ENCODE peak calls at places on chromosomes 16 and 17, in four cellular contexts. X is heart right ventricle, D is lower lobe of right lung, M is fibroblast of lung. V is an unnamed sample.

GRCh38 chr16:28064150-28064549 is 636 bp upstream of the GSG1L start:
- DNase-seq in D (peak; percentile 10), M (no peak), X (no peak), V (no peak)

GRCh38 chr17:70622382-70623260 is 453.3 kb downstream of the KCNJ2 start:
- DNase-seq in M (peak; percentile 59), X (peak; percentile 37), D (peak; percentile 51), V (peak; percentile 55)

GRCh38 chr17:45787656-45788055 is 3.5 kb downstream of the CRHR1 start:
- DNase-seq in M (no peak), X (no peak), D (no peak), V (no peak)

GRCh38 chr16:59997706-59998105 is 1263.6 kb upstream of the GOT2 start:
- DNase-seq in X (no peak), M (no peak), D (no peak), V (no peak)

GRCh38 chr17:67500261-67500660 is 123.2 kb downstream of the PITPNC1 start:
- DNase-seq in M (no peak), X (no peak), D (no peak), V (no peak)

GRCh38 chr17:71147906-71148305 is 972.9 kb upstream of the SOX9 start:
- DNase-seq in M (no peak), X (no peak), D (no peak), V (no peak)

GRCh38 chr16:58652741-58653140 is 23.1 kb upstream of the CNOT1 start:
- DNase-seq in D (no peak), M (peak; percentile 25), X (no peak), V (peak; percentile 87)

GRCh38 chr16:14275934-14276333 is 204.8 kb downstream of the MRTFB start:
- DNase-seq in D (no peak), X (no peak), M (no peak), V (no peak)

GRCh38 chr17:44247346-44248219 is 20.4 kb downstream of the SLC4A1 start:
- DNase-seq in M (no peak), X (peak; percentile 74), D (no peak), V (no peak)

GRCh38 chr17:4789701-4789950 is 862 bp downstream of the GLTPD2 start:
- DNase-seq in D (no peak), M (no peak), X (no peak), V (no peak)

GRCh38 chr17:12744298-12744697 is 45.0 kb upstream of the ARHGAP44 start:
- DNase-seq in M (peak; percentile 14), X (peak; percentile 43), D (no peak), V (no peak)

GRCh38 chr17:44518032-44518431 is 14.8 kb upstream of the GPATCH8 start:
- DNase-seq in X (no peak), D (no peak), M (peak; percentile 12), V (no peak)

GRCh38 chr17:50206604-50207293 is 5.3 kb upstream of the COL1A1 start:
- DNase-seq in M (peak; percentile 52), X (peak; percentile 52), D (no peak), V (no peak)

GRCh38 chr16:68700120-68700519 is 37.0 kb upstream of the CDH1 start:
- DNase-seq in M (peak; percentile 12), X (no peak), D (no peak), V (no peak)

GRCh38 chr17:46769531-46770438 is 48.7 kb downstream of the WNT3 start:
- DNase-seq in M (no peak), D (peak; percentile 40), X (no peak), V (no peak)

GRCh38 chr17:14745541-14745940 is 444.7 kb downstream of the HS3ST3B1 start:
- DNase-seq in X (no peak), M (peak; percentile 27), D (no peak), V (no peak)

GRCh38 chr16:804193-805048 is 3.9 kb upstream of the GNG13 start:
- DNase-seq in X (no peak), D (no peak), M (no peak), V (no peak)

GRCh38 chr16:27033281-27033680 is 33.4 kb upstream of the C16orf82 start:
- DNase-seq in X (no peak), M (no peak), D (no peak), V (no peak)

GRCh38 chr16:17345043-17345442 is 125.7 kb downstream of the XYLT1 start:
- DNase-seq in X (no peak), D (no peak), M (peak; percentile 54), V (no peak)

GRCh38 chr17:68431661-68432071 is 25.6 kb downstream of the WIPI1 start:
- DNase-seq in X (no peak), D (no peak), M (peak; percentile 38), V (no peak)

GRCh38 chr16:1316033-1316405 is 6.6 kb downstream of the UBE2I start:
- DNase-seq in D (no peak), M (no peak), X (no peak), V (no peak)

GRCh38 chr16:31489616-31490584 is 7.0 kb downstream of the SLC5A2 start:
- DNase-seq in D (no peak), X (no peak), M (no peak), V (no peak)

GRCh38 chr17:50511058-50511457 is 2.8 kb downstream of the MYCBPAP start:
- DNase-seq in X (no peak), D (no peak), M (peak; percentile 38), V (no peak)

GRCh38 chr16:68948230-68948910 is 105.0 kb downstream of the TANGO6 start:
- DNase-seq in X (no peak), D (no peak), M (peak; percentile 37), V (no peak)

DNA sequence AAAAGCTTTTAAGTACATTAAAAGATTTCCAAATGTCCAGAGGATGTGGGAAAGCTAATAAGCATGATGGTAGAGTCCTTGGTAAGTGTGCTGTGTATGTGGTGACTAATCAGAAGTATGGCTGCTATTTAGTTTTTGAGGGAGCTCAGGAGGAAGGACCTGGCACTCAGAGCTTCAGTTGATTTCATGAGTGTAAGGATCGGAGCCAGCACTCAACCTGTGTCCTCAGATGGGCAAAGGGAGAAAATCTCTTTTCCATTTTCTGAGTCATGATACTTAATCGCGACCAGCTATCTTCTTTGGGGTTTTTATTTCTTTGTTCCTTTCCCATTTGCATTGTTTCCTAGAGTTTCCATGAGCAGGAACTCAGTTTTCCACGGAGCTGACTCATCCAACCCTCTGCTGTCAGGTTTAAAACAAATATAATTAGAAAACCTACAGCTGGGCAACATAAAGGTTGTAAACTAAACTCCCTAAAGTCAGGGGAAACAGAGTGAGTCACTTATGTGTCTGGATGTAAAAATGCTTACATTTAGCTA is 125.4 kb downstream of the MAP2K6 start:
- DNase-seq in D (no peak), M (peak; percentile 91), X (no peak), V (no peak)
- H3K27ac ChIP-seq in D (no peak overlapping the region), M (peak overlapping the region; percentile 6), X (no peak overlapping the region), V (no peak overlapping the region)

GRCh38 chr17:1481736-1482135 is 10.8 kb downstream of the MYO1C start:
- DNase-seq in D (no peak), M (no peak), X (no peak), V (no peak)
- H3K36me3 ChIP-seq in D (peaks cover 72% of the 10 kb centered on the region), M (peaks cover 39% of the 10 kb centered on the region), X (no peaks in the 10 kb centered on the region), V (peaks cover 35% of the 10 kb centered on the region)

GRCh38 chr16:67248401-67249177 is at the start of gene SLC9A5:
- DNase-seq in X (peak; percentile 57), M (no peak), D (peak; percentile 54), V (no peak)

GRCh38 chr16:67249762-67250327 is 1.1 kb downstream of the SLC9A5 start:
- DNase-seq in M (no peak), D (peak; percentile 25), X (no peak), V (no peak)

GRCh38 chr16:67247698-67248400 is 568 bp upstream of the FHOD1 start:
- DNase-seq in D (no peak), M (no peak), X (no peak), V (no peak)

GRCh38 chr16:67246945-67247697 is at the start of gene FHOD1:
- DNase-seq in X (peak; percentile 99), D (peak; percentile 99), M (peak; percentile 93), V (peak; percentile 90)

DNA sequence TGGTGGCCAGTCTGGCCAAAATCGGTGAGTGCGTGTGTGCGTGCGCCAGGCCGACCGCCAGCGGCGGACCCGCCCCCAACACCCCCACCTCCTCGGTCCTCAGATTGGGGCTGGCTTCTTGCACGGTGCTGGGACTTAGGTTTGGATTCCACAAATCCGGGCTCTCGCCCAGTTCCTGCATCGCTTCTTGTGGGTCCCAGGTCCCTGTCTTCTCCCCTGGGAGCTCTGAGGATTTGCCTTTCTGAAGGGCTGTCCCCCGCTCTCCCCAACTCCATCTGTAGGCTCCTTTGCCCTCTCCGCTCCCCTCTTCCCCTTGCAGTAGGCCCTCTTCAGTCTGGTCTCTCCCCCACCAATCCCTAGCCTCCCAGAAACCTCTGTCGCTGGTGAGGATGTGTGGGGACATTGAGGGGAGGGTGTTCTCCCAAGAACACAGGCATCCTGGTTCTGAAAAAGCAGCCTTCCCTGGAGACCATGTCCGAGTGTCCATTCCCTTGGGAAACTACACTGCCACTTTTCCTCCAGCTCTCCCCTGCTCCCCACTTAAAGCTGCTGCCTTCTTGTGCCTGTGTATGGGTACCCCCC is 490 bp downstream of the SLC9A5 start:
- DNase-seq in X (no peak), M (no peak), D (no peak), V (no peak)
- H3K4me1 ChIP-seq in X (peaks cover 43% of the 10 kb centered on the region), M (peaks cover 27% of the 10 kb centered on the region), D (peaks cover 40% of the 10 kb centered on the region), V (peaks cover 15% of the 10 kb centered on the region)

DNA sequence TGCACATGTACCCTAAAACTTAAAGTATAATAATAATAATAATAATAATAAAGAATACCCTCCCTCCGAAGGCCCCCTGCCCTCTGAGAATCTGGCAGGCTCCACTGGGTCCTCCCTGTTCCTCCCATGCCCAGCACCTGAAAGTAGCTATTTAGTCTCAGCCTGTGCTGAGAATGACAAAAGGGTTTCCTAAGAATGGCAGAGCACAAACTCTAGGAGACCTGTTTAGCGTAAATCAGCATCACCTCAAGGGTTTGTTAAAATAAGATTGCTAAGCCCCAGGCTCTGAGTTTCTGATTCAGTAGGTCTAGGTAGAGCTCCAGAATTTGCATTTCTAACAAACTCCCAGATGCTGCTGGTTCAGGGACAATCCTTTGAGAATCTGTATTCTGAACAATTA is 606.8 kb upstream of the CDH11 start:
- DNase-seq in D (no peak), X (no peak), M (no peak), V (no peak)
- H3K27ac ChIP-seq in D (no peak overlapping the region), X (no peak overlapping the region), M (no peak overlapping the region), V (no peak overlapping the region)

GRCh38 chr17:81631482-81631881 is 5.4 kb downstream of the NPLOC4 start:
- DNase-seq in M (no peak), X (no peak), D (no peak), V (no peak)
- H3K36me3 ChIP-seq in M (peaks cover 3% of the 10 kb centered on the region), X (no peaks in the 10 kb centered on the region), D (peaks cover 41% of the 10 kb centered on the region), V (peaks cover 10% of the 10 kb centered on the region)

GRCh38 chr16:85508388-85508787 is 104.7 kb upstream of the GSE1 start:
- DNase-seq in M (no peak), X (no peak), D (no peak), V (no peak)

GRCh38 chr16:85511938-85512551 is 101.1 kb upstream of the GSE1 start:
- DNase-seq in X (no peak), D (no peak), M (no peak), V (no peak)

GRCh38 chr16:85512716-85513115 is 100.4 kb upstream of the GSE1 start:
- DNase-seq in M (peak; percentile 39), D (no peak), X (no peak), V (no peak)

GRCh38 chr16:85508993-85509392 is 104.1 kb upstream of the GSE1 start:
- DNase-seq in M (no peak), X (no peak), D (no peak), V (no peak)

DNA sequence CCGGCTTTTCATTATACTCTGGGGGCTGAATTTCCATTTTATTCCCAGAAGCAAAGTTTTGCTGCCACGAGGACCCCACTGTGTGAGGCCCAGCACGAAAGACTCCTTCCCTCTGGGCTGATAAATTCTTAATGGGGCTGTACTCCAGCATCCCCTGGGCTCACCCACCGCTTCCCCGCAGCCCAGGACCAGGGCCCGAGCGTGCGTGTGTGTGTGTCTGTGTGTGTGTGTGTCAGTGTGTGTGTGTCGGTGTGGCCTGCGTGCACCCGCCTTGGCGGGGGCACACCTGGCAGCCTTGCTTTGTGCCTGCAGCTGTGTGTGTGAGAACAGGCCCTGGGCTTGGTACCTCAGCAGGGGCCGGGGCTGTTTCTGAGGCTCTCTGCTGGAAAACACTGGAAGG is 102.9 kb upstream of the GSE1 start:
- DNase-seq in M (no peak), X (no peak), D (no peak), V (no peak)
- H3K4me1 ChIP-seq in M (peaks cover 25% of the 10 kb centered on the region), X (peaks cover 49% of the 10 kb centered on the region), D (peaks cover 11% of the 10 kb centered on the region), V (peaks cover 8% of the 10 kb centered on the region)

V was measured in iPS DF 6.9.